ENCODE peak calls at places on chromosome 18, in nine cellular contexts. J, X, V, Q, U, P, Z, G and K are unnamed samples.

GRCh38 chr18:79466591-79466990 is 70.9 kb downstream of the NFATC1 start:
- DNase-seq in J (no peak), X (no peak), V (no peak), Q (no peak), U (no peak), P (no peak), Z (no peak), G (no peak), K (no peak)

GRCh38 chr18:22563098-22563707 is 145.5 kb upstream of the CTAGE1 start:
- DNase-seq in J (no peak), X (peak), V (peak), Q (peak), U (no peak), P (peak), Z (no peak), G (peak), K (no peak)

GRCh38 chr18:28728891-28729290 is 552.0 kb upstream of the CDH2 start:
- DNase-seq in J (no peak), X (no peak), V (peak), Q (no peak), U (no peak), P (no peak), Z (no peak), G (peak), K (no peak)

GRCh38 chr18:28766027-28766426 is 589.1 kb upstream of the CDH2 start:
- DNase-seq in J (no peak), X (no peak), V (peak), Q (no peak), U (no peak), P (peak), Z (no peak), G (peak), K (no peak)

GRCh38 chr18:395481-396250 is 104.8 kb downstream of the COLEC12 start:
- DNase-seq in J (peak), X (no peak), V (peak), Q (no peak), U (peak), P (peak), Z (no peak), G (peak), K (no peak)

GRCh38 chr18:79540914-79541301 is 138.7 kb upstream of the CTDP1 start:
- DNase-seq in J (no peak), X (no peak), V (no peak), Q (no peak), U (no peak), P (no peak), Z (no peak), G (no peak), K (peak)

GRCh38 chr18:56038258-56039030 is 450.5 kb upstream of the TCF4 start:
- DNase-seq in J (no peak), X (no peak), V (no peak), Q (no peak), U (no peak), P (no peak), Z (no peak), G (no peak), K (no peak)

GRCh38 chr18:63253428-63254372 is 65.9 kb downstream of the BCL2 start:
- DNase-seq in J (no peak), X (no peak), V (peak), Q (no peak), U (no peak), P (peak), Z (no peak), G (peak), K (no peak)

GRCh38 chr18:829432-829831 is 17.4 kb upstream of the YES1 start:
- DNase-seq in J (no peak), X (no peak), V (no peak), Q (no peak), U (no peak), P (no peak), Z (no peak), G (no peak), K (no peak)

GRCh38 chr18:46264255-46264654 is 160.1 kb downstream of the HAUS1 start:
- DNase-seq in J (no peak), X (no peak), V (no peak), Q (no peak), U (no peak), P (no peak), Z (no peak), G (peak), K (no peak)

GRCh38 chr18:45122510-45122909 is 441.8 kb downstream of the SETBP1 start:
- DNase-seq in J (no peak), X (no peak), V (no peak), Q (no peak), U (no peak), P (no peak), Z (no peak), G (peak), K (no peak)

GRCh38 chr18:75213610-75214009 is 3.0 kb downstream of the TSHZ1 start:
- DNase-seq in J (no peak), X (no peak), V (peak), Q (no peak), U (peak), P (peak), Z (no peak), G (peak), K (no peak)

GRCh38 chr18:62372156-62372555 is 47.0 kb downstream of the TNFRSF11A start:
- DNase-seq in J (no peak), X (no peak), V (no peak), Q (no peak), U (no peak), P (no peak), Z (no peak), G (no peak), K (no peak)

GRCh38 chr18:36630917-36631316 is 197.9 kb downstream of the TPGS2 start:
- DNase-seq in J (no peak), X (no peak), V (no peak), Q (no peak), U (no peak), P (no peak), Z (no peak), G (no peak), K (no peak)

GRCh38 chr18:59697236-59697932 is at the start of gene CCBE1:
- DNase-seq in J (peak), X (no peak), V (peak), Q (no peak), U (no peak), P (no peak), Z (peak), G (peak), K (peak)
- H3K4me3 ChIP-seq in J (peak), X (peak), V (peak), Q (no peak), U (peak), P (peak), Z (peak), G (peak), K (peak)

GRCh38 chr18:54169710-54170403 is 54.6 kb downstream of the MBD2 start:
- DNase-seq in J (no peak), X (no peak), V (no peak), Q (no peak), U (no peak), P (no peak), Z (no peak), G (no peak), K (no peak)

GRCh38 chr18:54173250-54173649 is 51.2 kb downstream of the MBD2 start:
- DNase-seq in J (no peak), X (no peak), V (no peak), Q (no peak), U (no peak), P (no peak), Z (no peak), G (no peak), K (no peak)

GRCh38 chr18:54173980-54174611 is 50.4 kb downstream of the MBD2 start:
- DNase-seq in J (no peak), X (no peak), V (no peak), Q (no peak), U (no peak), P (no peak), Z (no peak), G (no peak), K (no peak)
- TF ChIP-seq CTCF in J (no peak), X (no peak), V (no peak), Q (no peak), U (no peak), P (no peak), Z (no peak), G (no peak), K (no peak)

DNA sequence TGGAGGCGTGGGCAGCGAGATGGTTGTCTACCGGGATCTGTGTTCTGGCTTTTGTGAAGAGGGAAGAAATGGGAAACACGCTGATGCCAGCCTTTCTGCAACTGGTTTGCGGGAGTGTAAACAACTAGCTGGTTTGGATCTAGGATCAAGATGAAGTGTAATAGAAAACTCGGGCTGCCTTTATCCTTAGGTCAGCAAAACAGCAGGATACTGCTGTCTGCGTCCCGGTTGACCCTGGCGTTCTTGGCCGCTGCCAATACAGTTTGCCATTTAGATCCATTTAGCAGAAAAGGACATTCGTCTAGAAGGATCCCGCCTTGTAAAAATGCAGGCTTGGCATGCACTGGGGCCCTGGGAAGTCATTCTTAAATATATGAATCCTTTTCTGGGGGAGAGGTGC is 42.0 kb downstream of the RAB31 start:
- DNase-seq in J (no peak), X (no peak), V (no peak), Q (no peak), U (no peak), P (no peak), Z (no peak), G (no peak), K (no peak)
- H3K4me3 ChIP-seq in J (no peak), X (no peak), V (no peak), Q (no peak), U (no peak), P (no peak), Z (no peak), G (no peak), K (no peak)

GRCh38 chr18:7568426-7568825 is 1.3 kb downstream of the PTPRM start:
- DNase-seq in J (no peak), X (no peak), V (peak), Q (no peak), U (no peak), P (no peak), Z (peak), G (no peak), K (peak)
- TF ChIP-seq CTCF in J (peak), X (no peak), V (peak), Q (peak), U (peak), P (peak), Z (no peak), G (no peak), K (no peak)

DNA sequence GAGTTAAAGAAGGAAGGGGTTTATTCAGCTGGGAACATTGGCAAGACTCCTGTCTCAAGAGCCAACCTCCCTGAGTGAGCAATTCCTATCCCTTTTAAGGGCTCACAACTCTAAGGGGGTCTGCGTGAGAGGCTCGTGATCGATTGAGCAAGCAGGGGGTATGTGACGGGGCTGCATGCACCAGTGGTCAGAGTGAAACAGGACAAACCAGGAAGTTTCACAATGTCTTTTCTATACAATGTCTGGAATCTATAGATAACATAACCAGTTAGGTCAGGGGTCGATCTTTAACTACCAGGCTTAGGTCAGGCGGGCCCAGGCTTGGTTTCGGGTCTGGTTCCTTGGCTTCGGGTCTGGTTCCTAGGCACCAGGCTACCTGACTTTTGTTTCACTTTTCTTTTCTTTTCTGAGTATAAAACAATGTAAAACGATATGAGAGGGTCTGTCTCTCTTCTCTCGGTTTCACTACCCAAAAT is 30.1 kb upstream of the LIPG start:
- DNase-seq in J (no peak), X (no peak), V (no peak), Q (no peak), U (no peak), P (no peak), Z (no peak), G (no peak), K (no peak)
- H3K4me3 ChIP-seq in J (no peak), X (no peak), V (no peak), Q (peak), U (no peak), P (no peak), Z (no peak), G (no peak), K (no peak)

DNA sequence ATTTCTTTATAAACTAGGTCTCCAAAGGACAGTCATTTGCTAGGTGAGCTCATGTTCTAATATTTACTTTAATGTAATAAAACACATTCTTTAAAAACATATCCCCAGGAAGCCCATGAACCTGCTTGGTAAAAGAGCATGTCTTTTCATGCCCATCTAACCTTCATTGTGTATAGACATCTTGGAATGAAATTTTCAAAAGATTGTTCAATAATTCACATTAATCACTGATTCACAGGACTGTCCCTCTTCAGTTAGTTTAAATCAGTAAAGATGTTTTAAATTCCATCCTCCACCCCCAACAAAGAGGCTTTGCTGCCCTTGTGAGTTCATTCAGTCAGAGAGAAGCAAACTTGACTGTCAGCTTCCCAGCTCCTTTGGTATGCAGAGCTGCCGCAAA is 633.4 kb upstream of the CELF4 start:
- DNase-seq in J (no peak), X (no peak), V (no peak), Q (no peak), U (no peak), P (no peak), Z (no peak), G (no peak), K (no peak)
- TF ChIP-seq CTCF in J (no peak), X (no peak), V (no peak), Q (no peak), U (no peak), P (no peak), Z (no peak), G (no peak), K (no peak)

DNA sequence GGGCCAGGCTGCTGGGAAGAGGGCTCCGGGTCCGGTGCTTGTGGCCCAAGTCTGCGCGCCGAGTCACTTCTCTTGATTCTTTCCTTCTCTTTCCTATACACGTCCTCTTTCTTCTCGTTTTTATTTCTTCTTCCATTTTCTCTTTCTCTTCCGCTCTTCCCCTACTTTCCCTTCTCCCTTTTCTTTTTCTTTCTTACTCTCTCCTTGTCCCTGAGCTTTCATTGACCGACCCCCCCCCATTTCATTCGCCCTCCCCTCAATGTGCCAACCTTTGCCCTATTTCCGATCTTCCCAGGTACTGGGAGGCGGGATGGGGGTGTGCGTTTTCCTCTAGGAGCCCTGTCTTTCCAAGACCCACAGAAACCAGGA is 1.8 kb downstream of the ONECUT2 start:
- DNase-seq in J (no peak), X (no peak), V (no peak), Q (no peak), U (no peak), P (no peak), Z (no peak), G (no peak), K (no peak)
- H3K4me3 ChIP-seq in J (no peak), X (no peak), V (no peak), Q (peak), U (no peak), P (no peak), Z (no peak), G (no peak), K (no peak)

DNA sequence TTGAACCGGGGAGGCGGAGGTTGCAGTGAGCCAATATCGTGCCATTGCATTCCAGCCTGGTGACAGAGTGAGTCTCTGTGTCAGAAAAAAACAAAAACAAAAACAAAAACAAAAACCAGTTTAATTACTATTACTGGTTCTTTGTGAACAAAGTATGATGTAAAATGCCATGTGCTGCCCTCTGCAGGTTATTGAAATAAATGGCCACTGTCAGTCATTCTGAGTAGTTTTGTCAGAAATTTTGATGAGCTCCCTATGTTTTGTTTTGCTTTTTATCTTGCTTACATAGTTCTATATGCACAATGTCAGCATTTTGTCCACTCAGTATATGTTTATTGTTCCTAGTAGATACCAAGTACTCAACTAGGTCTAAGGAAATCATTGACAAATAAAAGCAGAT is 423.6 kb upstream of the CHST9 start:
- DNase-seq in J (no peak), X (no peak), V (no peak), Q (no peak), U (no peak), P (no peak), Z (no peak), G (peak), K (no peak)
- TF ChIP-seq CTCF in J (no peak), X (no peak), V (peak), Q (peak), U (peak), P (peak), Z (no peak), G (peak), K (peak)